ENCODE peak calls at places on chromosome 3, in eight cellular contexts. One of them, this sample, is unnamed.

GRCh38 chr3:139988472-139988871 is 53.5 kb downstream of the CLSTN2 start:
- DNase-seq in uterus: no peak
- DNase-seq in fibroblast of lung: no peak
- DNase-seq in left ventricle myocardium inferior: no peak
- DNase-seq in dorsolateral prefrontal cortex: no peak
- DNase-seq in AG04450: no peak
- DNase-seq in hepatocyte: no peak
- DNase-seq in transverse colon: no peak
- DNase-seq in this sample: no peak

GRCh38 chr3:12345141-12345561 is 56.3 kb downstream of the PPARG start:
- DNase-seq in AG04450: no peak
- DNase-seq in left ventricle myocardium inferior: no peak
- DNase-seq in hepatocyte: no peak
- DNase-seq in transverse colon: no peak
- DNase-seq in dorsolateral prefrontal cortex: no peak
- DNase-seq in fibroblast of lung: peak; percentile 68
- DNase-seq in uterus: no peak
- DNase-seq in this sample: no peak

GRCh38 chr3:15319575-15319974 is 12.8 kb downstream of the SH3BP5 start:
- DNase-seq in fibroblast of lung: peak; percentile 92
- DNase-seq in AG04450: no peak
- DNase-seq in hepatocyte: no peak
- DNase-seq in uterus: peak; percentile 73
- DNase-seq in transverse colon: no peak
- DNase-seq in dorsolateral prefrontal cortex: no peak
- DNase-seq in left ventricle myocardium inferior: peak; percentile 46
- DNase-seq in this sample: no peak

GRCh38 chr3:82423485-82423884 is 662.0 kb upstream of the GBE1 start:
- DNase-seq in AG04450: no peak
- DNase-seq in fibroblast of lung: no peak
- DNase-seq in uterus: no peak
- DNase-seq in dorsolateral prefrontal cortex: no peak
- DNase-seq in left ventricle myocardium inferior: no peak
- DNase-seq in transverse colon: no peak
- DNase-seq in hepatocyte: no peak
- DNase-seq in this sample: no peak

GRCh38 chr3:4816306-4816705 is 162.9 kb upstream of the BHLHE40 start:
- DNase-seq in AG04450: no peak
- DNase-seq in left ventricle myocardium inferior: no peak
- DNase-seq in uterus: no peak
- DNase-seq in hepatocyte: no peak
- DNase-seq in fibroblast of lung: no peak
- DNase-seq in dorsolateral prefrontal cortex: no peak
- DNase-seq in transverse colon: no peak
- DNase-seq in this sample: no peak

GRCh38 chr3:80677796-80678195 is 910.0 kb upstream of the ROBO1 start:
- DNase-seq in AG04450: no peak
- DNase-seq in fibroblast of lung: peak; percentile 2
- DNase-seq in left ventricle myocardium inferior: no peak
- DNase-seq in dorsolateral prefrontal cortex: no peak
- DNase-seq in transverse colon: no peak
- DNase-seq in hepatocyte: peak; percentile 5
- DNase-seq in uterus: no peak
- DNase-seq in this sample: no peak

GRCh38 chr3:38117163-38117716 is 19.7 kb downstream of the ACAA1 start:
- DNase-seq in uterus: no peak
- DNase-seq in transverse colon: peak; percentile 26
- DNase-seq in hepatocyte: no peak
- DNase-seq in AG04450: no peak
- DNase-seq in left ventricle myocardium inferior: peak; percentile 53
- DNase-seq in fibroblast of lung: no peak
- DNase-seq in dorsolateral prefrontal cortex: no peak
- DNase-seq in this sample: no peak

GRCh38 chr3:87175662-87176230 is 51.4 kb upstream of the CHMP2B start:
- DNase-seq in left ventricle myocardium inferior: no peak
- DNase-seq in hepatocyte: no peak
- DNase-seq in dorsolateral prefrontal cortex: no peak
- DNase-seq in uterus: no peak
- DNase-seq in fibroblast of lung: no peak
- DNase-seq in transverse colon: no peak
- DNase-seq in AG04450: no peak
- DNase-seq in this sample: no peak

GRCh38 chr3:80688814-80689213 is 921.0 kb upstream of the ROBO1 start:
- DNase-seq in transverse colon: no peak
- DNase-seq in hepatocyte: peak; percentile 32
- DNase-seq in fibroblast of lung: peak; percentile 24
- DNase-seq in dorsolateral prefrontal cortex: no peak
- DNase-seq in AG04450: no peak
- DNase-seq in left ventricle myocardium inferior: no peak
- DNase-seq in uterus: no peak
- DNase-seq in this sample: no peak

GRCh38 chr3:4981688-4982494 is 2.7 kb downstream of the BHLHE40 start:
- DNase-seq in fibroblast of lung: peak; percentile 85
- DNase-seq in uterus: no peak
- DNase-seq in transverse colon: no peak
- DNase-seq in hepatocyte: peak; percentile 66
- DNase-seq in left ventricle myocardium inferior: no peak
- DNase-seq in dorsolateral prefrontal cortex: no peak
- DNase-seq in AG04450: no peak
- DNase-seq in this sample: no peak

GRCh38 chr3:151171145-151171544 is 31.9 kb downstream of the GPR171 start:
- DNase-seq in dorsolateral prefrontal cortex: no peak
- DNase-seq in transverse colon: peak; percentile 39
- DNase-seq in fibroblast of lung: peak; percentile 3
- DNase-seq in uterus: no peak
- DNase-seq in AG04450: no peak
- DNase-seq in hepatocyte: no peak
- DNase-seq in left ventricle myocardium inferior: no peak
- DNase-seq in this sample: no peak

GRCh38 chr3:87101873-87102272 is 110.9 kb upstream of the VGLL3 start:
- DNase-seq in left ventricle myocardium inferior: no peak
- DNase-seq in fibroblast of lung: no peak
- DNase-seq in hepatocyte: no peak
- DNase-seq in transverse colon: no peak
- DNase-seq in AG04450: no peak
- DNase-seq in dorsolateral prefrontal cortex: no peak
- DNase-seq in uterus: no peak
- DNase-seq in this sample: no peak

GRCh38 chr3:127217594-127218456 is 24.9 kb downstream of the PRR23E start:
- DNase-seq in fibroblast of lung: no peak
- DNase-seq in uterus: no peak
- DNase-seq in hepatocyte: no peak
- DNase-seq in AG04450: no peak
- DNase-seq in left ventricle myocardium inferior: no peak
- DNase-seq in dorsolateral prefrontal cortex: no peak
- DNase-seq in transverse colon: no peak
- DNase-seq in this sample: no peak

GRCh38 chr3:184334470-184335158 is 2.8 kb upstream of the FAM131A start:
- DNase-seq in dorsolateral prefrontal cortex: no peak
- DNase-seq in uterus: no peak
- DNase-seq in fibroblast of lung: peak; percentile 81
- DNase-seq in left ventricle myocardium inferior: no peak
- DNase-seq in AG04450: no peak
- DNase-seq in hepatocyte: peak; percentile 52
- DNase-seq in transverse colon: no peak
- DNase-seq in this sample: no peak

GRCh38 chr3:23202203-23202920 is 765 bp upstream of the UBE2E2 start:
- DNase-seq in transverse colon: no peak
- DNase-seq in uterus: no peak
- DNase-seq in fibroblast of lung: peak; percentile 27
- DNase-seq in AG04450: no peak
- DNase-seq in hepatocyte: no peak
- DNase-seq in dorsolateral prefrontal cortex: no peak
- DNase-seq in left ventricle myocardium inferior: no peak
- DNase-seq in this sample: peak; percentile 68

GRCh38 chr3:20107722-20108121 is 67.5 kb downstream of the KAT2B start:
- DNase-seq in uterus: no peak
- DNase-seq in transverse colon: no peak
- DNase-seq in left ventricle myocardium inferior: no peak
- DNase-seq in hepatocyte: no peak
- DNase-seq in AG04450: no peak
- DNase-seq in fibroblast of lung: no peak
- DNase-seq in dorsolateral prefrontal cortex: no peak
- DNase-seq in this sample: no peak

GRCh38 chr3:45509038-45509767 is 85.3 kb upstream of the LIMD1 start:
- DNase-seq in left ventricle myocardium inferior: no peak
- DNase-seq in hepatocyte: peak; percentile 36
- DNase-seq in dorsolateral prefrontal cortex: peak; percentile 67
- DNase-seq in uterus: no peak
- DNase-seq in transverse colon: no peak
- DNase-seq in fibroblast of lung: peak; percentile 99
- DNase-seq in AG04450: peak; percentile 93
- DNase-seq in this sample: peak; percentile 21

GRCh38 chr3:45507820-45508317 is 86.7 kb upstream of the LIMD1 start:
- DNase-seq in fibroblast of lung: peak; percentile 77
- DNase-seq in left ventricle myocardium inferior: peak; percentile 32
- DNase-seq in uterus: no peak
- DNase-seq in AG04450: no peak
- DNase-seq in transverse colon: no peak
- DNase-seq in dorsolateral prefrontal cortex: no peak
- DNase-seq in hepatocyte: peak; percentile 65
- DNase-seq in this sample: peak; percentile 30

GRCh38 chr3:45506751-45507391 is 87.7 kb upstream of the LIMD1 start:
- DNase-seq in fibroblast of lung: peak; percentile 37
- DNase-seq in dorsolateral prefrontal cortex: no peak
- DNase-seq in hepatocyte: no peak
- DNase-seq in uterus: no peak
- DNase-seq in left ventricle myocardium inferior: no peak
- DNase-seq in transverse colon: no peak
- DNase-seq in AG04450: no peak
- DNase-seq in this sample: no peak

GRCh38 chr3:45509768-45510129 is 84.8 kb upstream of the LIMD1 start:
- DNase-seq in hepatocyte: no peak
- DNase-seq in AG04450: no peak
- DNase-seq in left ventricle myocardium inferior: no peak
- DNase-seq in transverse colon: no peak
- DNase-seq in uterus: no peak
- DNase-seq in fibroblast of lung: no peak
- DNase-seq in dorsolateral prefrontal cortex: no peak
- DNase-seq in this sample: no peak

DNA sequence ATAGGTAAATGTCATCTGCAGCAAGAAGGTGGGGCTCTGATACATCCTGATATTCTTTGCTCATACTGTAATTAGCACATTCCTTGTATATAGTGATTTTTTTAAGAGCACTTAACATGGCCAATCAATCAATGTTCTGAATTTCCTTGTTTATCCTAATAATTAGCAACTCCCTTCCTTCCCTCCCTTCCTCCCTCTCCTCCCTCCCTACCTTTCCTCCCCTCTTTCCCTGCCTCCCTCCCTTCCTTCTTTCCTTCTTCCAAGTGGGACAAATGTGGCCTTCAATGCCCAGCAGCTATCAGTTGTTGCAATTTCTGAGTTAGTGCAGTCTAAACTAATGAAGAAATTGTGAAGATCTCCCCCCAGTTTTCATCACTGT is 85.9 kb upstream of the LIMD1 start:
- DNase-seq in dorsolateral prefrontal cortex: no peak
- DNase-seq in hepatocyte: no peak
- DNase-seq in AG04450: no peak
- DNase-seq in uterus: no peak
- DNase-seq in transverse colon: no peak
- DNase-seq in fibroblast of lung: no peak
- DNase-seq in left ventricle myocardium inferior: no peak
- DNase-seq in this sample: no peak
- H3K27ac ChIP-seq in dorsolateral prefrontal cortex: peak overlapping the region; percentile 72
- H3K27ac ChIP-seq in hepatocyte: no peak overlapping the region
- H3K27ac ChIP-seq in AG04450: peak overlapping the region; percentile 97
- H3K27ac ChIP-seq in uterus: no peak overlapping the region
- H3K27ac ChIP-seq in transverse colon: peak overlapping the region; percentile 40
- H3K27ac ChIP-seq in fibroblast of lung: peak overlapping the region; percentile 92
- H3K27ac ChIP-seq in left ventricle myocardium inferior: peak overlapping the region; percentile 55
- H3K27ac ChIP-seq in this sample: peak overlapping the region; percentile 85

DNA sequence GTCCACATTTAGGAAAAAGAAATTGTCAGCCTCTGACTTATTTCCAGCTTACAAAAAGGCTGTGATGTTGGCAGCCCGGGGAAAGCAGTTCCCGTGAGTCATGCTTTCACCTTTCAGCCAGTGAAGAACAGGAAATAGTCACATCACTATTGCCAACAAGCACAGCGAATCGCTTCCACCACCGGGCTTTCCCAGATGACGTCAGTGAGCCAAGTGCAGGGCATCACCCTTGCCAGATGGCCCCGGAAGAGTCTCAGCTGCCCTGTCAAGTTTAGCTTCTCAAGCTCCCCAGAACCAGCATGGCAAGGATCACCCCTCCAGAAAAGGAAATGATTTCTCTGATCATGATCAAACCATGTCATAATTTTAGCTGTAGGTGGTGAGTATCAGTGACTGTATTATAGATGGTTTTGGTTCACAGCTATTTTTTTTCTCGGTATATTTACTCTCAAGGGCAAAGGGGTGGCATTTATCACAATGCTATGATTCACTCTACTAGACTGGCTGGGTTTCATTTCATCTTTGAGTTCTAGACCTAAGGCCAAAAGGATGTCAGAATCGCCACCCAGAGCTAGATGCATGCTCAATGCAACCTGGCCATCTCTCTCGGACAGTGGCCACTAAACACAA is 32.9 kb downstream of the B3GNT5 start:
- DNase-seq in dorsolateral prefrontal cortex: peak; percentile 46
- DNase-seq in AG04450: peak; percentile 90
- DNase-seq in hepatocyte: peak; percentile 84
- DNase-seq in transverse colon: peak; percentile 91
- DNase-seq in uterus: peak; percentile 90
- DNase-seq in left ventricle myocardium inferior: peak; percentile 64
- DNase-seq in fibroblast of lung: peak; percentile 98
- DNase-seq in this sample: peak; percentile 20
- H3K27ac ChIP-seq in dorsolateral prefrontal cortex: no peak overlapping the region
- H3K27ac ChIP-seq in AG04450: peak overlapping the region; percentile 76
- H3K27ac ChIP-seq in hepatocyte: peak overlapping the region; percentile 52
- H3K27ac ChIP-seq in transverse colon: peak overlapping the region; percentile 59
- H3K27ac ChIP-seq in uterus: peak overlapping the region; percentile 80
- H3K27ac ChIP-seq in left ventricle myocardium inferior: peak overlapping the region; percentile 67
- H3K27ac ChIP-seq in fibroblast of lung: peak overlapping the region; percentile 9
- H3K27ac ChIP-seq in this sample: no peak overlapping the region

DNA sequence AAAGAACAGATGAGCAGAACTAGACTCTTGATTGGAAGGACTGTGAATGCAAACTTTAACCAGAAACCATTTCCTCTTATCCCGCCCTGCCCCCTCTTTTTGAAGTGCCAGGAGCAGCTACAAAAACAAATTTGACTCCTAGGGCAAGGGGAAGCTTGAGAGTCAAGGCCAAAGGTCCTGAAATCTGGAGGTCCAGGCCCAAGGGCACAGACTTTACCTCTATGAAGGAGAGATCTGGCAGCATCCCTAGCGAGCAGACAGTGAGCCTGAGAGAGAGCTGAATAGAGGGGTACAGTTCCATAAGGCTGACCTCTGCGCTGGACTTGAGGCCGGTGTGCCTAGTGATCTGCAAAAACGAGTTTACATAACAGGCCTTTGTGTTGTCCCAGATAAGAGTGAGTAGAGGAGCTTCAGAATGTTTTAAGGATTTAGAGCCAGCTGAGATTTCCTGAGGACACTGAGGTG is 5.1 kb downstream of the RAB43 start:
- DNase-seq in dorsolateral prefrontal cortex: no peak
- DNase-seq in left ventricle myocardium inferior: no peak
- DNase-seq in transverse colon: no peak
- DNase-seq in hepatocyte: no peak
- DNase-seq in AG04450: no peak
- DNase-seq in uterus: no peak
- DNase-seq in fibroblast of lung: no peak
- DNase-seq in this sample: no peak
- H3K27ac ChIP-seq in dorsolateral prefrontal cortex: no peak overlapping the region
- H3K27ac ChIP-seq in left ventricle myocardium inferior: peak overlapping the region; percentile 61
- H3K27ac ChIP-seq in transverse colon: peak overlapping the region; percentile 56
- H3K27ac ChIP-seq in hepatocyte: no peak overlapping the region
- H3K27ac ChIP-seq in AG04450: peak overlapping the region; percentile 21
- H3K27ac ChIP-seq in uterus: peak overlapping the region; percentile 42
- H3K27ac ChIP-seq in fibroblast of lung: no peak overlapping the region
- H3K27ac ChIP-seq in this sample: no peak overlapping the region

GRCh38 chr3:62139957-62140356 is 233.4 kb downstream of the FEZF2 start:
- DNase-seq in transverse colon: no peak
- DNase-seq in hepatocyte: no peak
- DNase-seq in AG04450: no peak
- DNase-seq in dorsolateral prefrontal cortex: no peak
- DNase-seq in left ventricle myocardium inferior: no peak
- DNase-seq in uterus: no peak
- DNase-seq in fibroblast of lung: no peak
- DNase-seq in this sample: no peak
- H3K27ac ChIP-seq in transverse colon: no peak overlapping the region
- H3K27ac ChIP-seq in hepatocyte: no peak overlapping the region
- H3K27ac ChIP-seq in AG04450: no peak overlapping the region
- H3K27ac ChIP-seq in dorsolateral prefrontal cortex: no peak overlapping the region
- H3K27ac ChIP-seq in left ventricle myocardium inferior: no peak overlapping the region
- H3K27ac ChIP-seq in uterus: no peak overlapping the region
- H3K27ac ChIP-seq in fibroblast of lung: no peak overlapping the region
- H3K27ac ChIP-seq in this sample: no peak overlapping the region

This sample was measured in caudate nucleus.